ENCODE peak calls at places on chromosomes 5 and 9, in eight cellular contexts. H is OCI-LY7, A is cardiac muscle cell, J is ovary, D is hepatocyte, S is heart left ventricle, T is DND-41, R is colonic mucosa. P is an unnamed sample. For H3K9me3, the result is how much of the 10 kb centered on the place peaks cover.

GRCh38 chr5:107496466-107496865 is 174.3 kb downstream of the EFNA5 start:
- DNase-seq in H (no peak), A (no peak), J (no peak), D (no peak), S (no peak), T (no peak), R (no peak), P (no peak)

GRCh38 chr5:92371171-92371888 is 988.2 kb upstream of the ARRDC3 start:
- DNase-seq in H (no peak), A (no peak), J (no peak), D (no peak), S (no peak), T (no peak), R (no peak), P (no peak)

GRCh38 chr9:85001925-85002324 is 332.4 kb downstream of the NTRK2 start:
- DNase-seq in H (no peak), A (no peak), J (no peak), D (no peak), S (no peak), T (no peak), R (no peak), P (no peak)

GRCh38 chr9:26723486-26723885 is 169.1 kb downstream of the CAAP1 start:
- DNase-seq in H (no peak), A (peak), J (peak), D (peak), S (peak), T (peak), R (peak), P (no peak)

GRCh38 chr9:121889990-121890563 is 203.0 kb downstream of the TTLL11 start:
- DNase-seq in H (no peak), A (no peak), J (no peak), D (no peak), S (no peak), T (no peak), R (no peak), P (no peak)

GRCh38 chr5:14775857-14776256 is 95.7 kb downstream of the ANKH start:
- DNase-seq in H (no peak), A (peak), J (no peak), D (no peak), S (peak), T (no peak), R (peak), P (no peak)

GRCh38 chr5:54720346-54720745 is 202.8 kb downstream of the SNX18 start:
- DNase-seq in H (no peak), A (no peak), J (no peak), D (no peak), S (no peak), T (no peak), R (no peak), P (no peak)

GRCh38 chr9:93670208-93671029 is 94.0 kb downstream of the PHF2 start:
- DNase-seq in H (no peak), A (peak), J (peak), D (no peak), S (peak), T (peak), R (peak), P (no peak)

GRCh38 chr9:94875300-94876063 is 149.0 kb downstream of the AOPEP start:
- DNase-seq in H (peak), A (no peak), J (no peak), D (no peak), S (no peak), T (no peak), R (peak), P (no peak)

GRCh38 chr9:111948958-111949357 is 52.3 kb downstream of the UGCG start:
- DNase-seq in H (no peak), A (no peak), J (no peak), D (no peak), S (no peak), T (no peak), R (no peak), P (no peak)

GRCh38 chr5:153555420-153556114 is 65.1 kb downstream of the GRIA1 start:
- DNase-seq in H (no peak), A (no peak), J (no peak), D (no peak), S (no peak), T (no peak), R (no peak), P (no peak)

GRCh38 chr9:96116275-96117051 is 185.5 kb downstream of the HSD17B3 start:
- DNase-seq in H (no peak), A (peak), J (no peak), D (peak), S (no peak), T (no peak), R (peak), P (no peak)

GRCh38 chr9:116453785-116454184 is 233.3 kb upstream of the TRIM32 start:
- DNase-seq in H (no peak), A (no peak), J (no peak), D (peak), S (no peak), T (no peak), R (no peak), P (no peak)

GRCh38 chr5:66498791-66499207 is 97.4 kb upstream of the MAST4 start:
- DNase-seq in H (no peak), A (peak), J (no peak), D (peak), S (peak), T (no peak), R (no peak), P (no peak)

GRCh38 chr5:135456238-135457099 is 4.3 kb upstream of the TIFAB start:
- DNase-seq in H (no peak), A (peak), J (no peak), D (peak), S (no peak), T (no peak), R (no peak), P (no peak)

GRCh38 chr9:136700309-136700708 is 12.1 kb upstream of the DIPK1B start:
- DNase-seq in H (no peak), A (peak), J (no peak), D (no peak), S (no peak), T (no peak), R (no peak), P (no peak)

GRCh38 chr5:142152383-142152730 is 43.8 kb downstream of the NDFIP1 start:
- DNase-seq in H (no peak), A (peak), J (no peak), D (no peak), S (no peak), T (no peak), R (no peak), P (no peak)

GRCh38 chr5:52809884-52810283 is 22.2 kb downstream of the ITGA1 start:
- DNase-seq in H (no peak), A (no peak), J (no peak), D (no peak), S (no peak), T (no peak), R (no peak), P (no peak)

GRCh38 chr5:138933522-138934290 is 58.6 kb upstream of the LRRTM2 start:
- DNase-seq in H (no peak), A (no peak), J (no peak), D (no peak), S (no peak), T (no peak), R (no peak), P (no peak)

GRCh38 chr5:11072556-11072955 is 311.5 kb upstream of the DAP start:
- DNase-seq in H (no peak), A (no peak), J (no peak), D (no peak), S (no peak), T (no peak), R (no peak), P (no peak)

DNA sequence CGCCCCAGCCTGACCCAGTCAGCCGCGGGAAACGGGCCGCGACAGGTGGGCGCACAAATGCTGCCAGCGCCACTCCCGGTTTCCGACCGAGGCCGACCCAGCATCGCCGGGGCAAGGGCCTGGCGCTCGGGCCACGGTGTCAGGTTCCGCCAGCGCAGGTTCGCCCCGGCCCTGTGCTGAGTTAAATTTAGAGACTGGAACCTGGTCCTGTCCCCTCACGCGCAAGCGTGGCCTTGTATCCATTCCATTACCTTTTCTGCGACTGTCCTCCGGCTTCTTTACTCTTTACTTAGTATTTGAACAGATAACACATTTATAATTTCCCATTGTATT is 372 bp upstream of the TRIM7 start:
- DNase-seq in H (no peak), A (no peak), J (no peak), D (no peak), S (no peak), T (no peak), R (no peak), P (no peak)
- H3K27ac ChIP-seq in H (no peak), A (no peak), J (no peak), D (no peak), S (peak), T (no peak), R (no peak), P (no peak)

GRCh38 chr9:69674112-69674511 is 1.9 kb upstream of the APBA1 start:
- DNase-seq in H (no peak), A (no peak), J (no peak), D (no peak), S (no peak), T (no peak), R (no peak), P (no peak)
- TF ChIP-seq CTCF in H (no peak), A (no peak), J (no peak), D (peak), S (no peak), T (no peak), R (no peak), P (no peak)

GRCh38 chr9:40913096-40913719 is 215.3 kb downstream of the FOXD4L6 start:
- DNase-seq in H (no peak), A (no peak), J (no peak), D (no peak), S (no peak), T (no peak), R (no peak), P (no peak)

GRCh38 chr9:40907657-40908624 is 220.5 kb downstream of the FOXD4L6 start:
- DNase-seq in H (no peak), A (no peak), J (no peak), D (no peak), S (no peak), T (no peak), R (no peak), P (no peak)

GRCh38 chr9:40913928-40914673 is 214.4 kb downstream of the FOXD4L6 start:
- DNase-seq in H (no peak), A (no peak), J (no peak), D (no peak), S (no peak), T (no peak), R (no peak), P (no peak)

GRCh38 chr9:40911647-40912046 is 216.8 kb downstream of the FOXD4L6 start:
- DNase-seq in H (no peak), A (no peak), J (no peak), D (no peak), S (no peak), T (no peak), R (no peak), P (no peak)

GRCh38 chr9:40909821-40910220 is 218.7 kb downstream of the FOXD4L6 start:
- DNase-seq in H (no peak), A (no peak), J (no peak), D (no peak), S (no peak), T (no peak), R (no peak), P (no peak)
- H3K9me3 ChIP-seq in H (under half), A (under half), J (under half), D (under half), S (under half), T (under half), R (under half), P (half or more)

DNA sequence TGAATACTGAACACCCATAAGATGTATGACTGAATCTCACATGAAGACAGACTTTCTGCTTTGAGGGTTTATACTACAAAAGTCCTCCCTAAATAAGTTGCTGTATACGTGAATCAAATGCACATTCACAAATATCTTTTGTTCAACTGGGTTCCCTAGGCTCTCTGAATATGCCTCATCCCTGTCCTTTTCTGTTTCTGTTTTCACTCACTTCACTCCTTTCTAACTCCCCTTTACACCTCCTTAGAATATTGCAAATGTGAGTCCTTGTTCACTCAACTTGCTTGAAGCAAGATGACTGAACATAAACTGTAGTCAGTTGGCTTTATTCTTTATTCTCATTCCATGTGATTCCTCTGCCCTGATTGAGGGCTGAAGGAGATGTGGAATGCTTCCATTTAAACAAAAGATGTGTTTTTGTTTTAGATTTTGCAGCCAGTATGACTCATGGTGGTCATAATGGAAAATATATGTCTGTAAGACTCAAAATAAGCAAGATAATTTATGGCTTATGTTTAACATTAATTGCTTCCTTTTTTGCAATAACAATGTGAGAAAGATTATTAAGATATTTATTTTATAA is 225.5 kb upstream of the DAB2 start:
- DNase-seq in H (no peak), A (no peak), J (no peak), D (no peak), S (no peak), T (no peak), R (no peak), P (no peak)
- H3K27ac ChIP-seq in H (no peak), A (no peak), J (no peak), D (no peak), S (no peak), T (no peak), R (no peak), P (no peak)

GRCh38 chr5:93894471-93895354 is 153.3 kb upstream of the POU5F2 start:
- DNase-seq in H (no peak), A (peak), J (no peak), D (peak), S (no peak), T (no peak), R (no peak), P (no peak)
- TF ChIP-seq CTCF in H (peak), A (peak), J (no peak), D (peak), S (peak), T (peak), R (peak), P (no peak)

GRCh38 chr5:179080724-179081123 is 20.6 kb downstream of the ZNF354C start:
- DNase-seq in H (no peak), A (no peak), J (no peak), D (no peak), S (no peak), T (no peak), R (no peak), P (no peak)
- H3K9me3 ChIP-seq in H (under half), A (under half), J (under half), D (half or more), S (under half), T (under half), R (under half), P (half or more)

DNA sequence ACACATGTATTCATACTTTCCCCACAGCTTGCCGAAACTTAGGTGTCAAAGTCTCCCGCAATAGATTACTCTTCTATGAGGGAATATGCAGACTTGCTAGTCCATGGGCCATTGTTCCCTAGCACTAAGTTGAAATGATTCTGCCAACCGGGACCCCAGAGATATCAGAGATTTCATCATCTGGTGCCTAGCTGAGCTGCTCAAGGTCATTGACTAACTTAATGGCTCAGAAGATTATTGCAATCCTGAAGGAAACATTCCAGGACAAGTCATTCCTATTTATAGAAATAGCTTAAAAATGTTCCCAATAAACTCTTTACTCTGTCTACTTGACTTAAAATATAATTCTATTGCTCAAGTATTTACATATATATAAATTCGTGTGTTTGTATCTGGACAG is 202.7 kb downstream of the PIK3R1 start:
- DNase-seq in H (no peak), A (no peak), J (no peak), D (no peak), S (no peak), T (no peak), R (no peak), P (no peak)
- H3K27ac ChIP-seq in H (no peak), A (peak), J (no peak), D (peak), S (no peak), T (no peak), R (no peak), P (no peak)

DNA sequence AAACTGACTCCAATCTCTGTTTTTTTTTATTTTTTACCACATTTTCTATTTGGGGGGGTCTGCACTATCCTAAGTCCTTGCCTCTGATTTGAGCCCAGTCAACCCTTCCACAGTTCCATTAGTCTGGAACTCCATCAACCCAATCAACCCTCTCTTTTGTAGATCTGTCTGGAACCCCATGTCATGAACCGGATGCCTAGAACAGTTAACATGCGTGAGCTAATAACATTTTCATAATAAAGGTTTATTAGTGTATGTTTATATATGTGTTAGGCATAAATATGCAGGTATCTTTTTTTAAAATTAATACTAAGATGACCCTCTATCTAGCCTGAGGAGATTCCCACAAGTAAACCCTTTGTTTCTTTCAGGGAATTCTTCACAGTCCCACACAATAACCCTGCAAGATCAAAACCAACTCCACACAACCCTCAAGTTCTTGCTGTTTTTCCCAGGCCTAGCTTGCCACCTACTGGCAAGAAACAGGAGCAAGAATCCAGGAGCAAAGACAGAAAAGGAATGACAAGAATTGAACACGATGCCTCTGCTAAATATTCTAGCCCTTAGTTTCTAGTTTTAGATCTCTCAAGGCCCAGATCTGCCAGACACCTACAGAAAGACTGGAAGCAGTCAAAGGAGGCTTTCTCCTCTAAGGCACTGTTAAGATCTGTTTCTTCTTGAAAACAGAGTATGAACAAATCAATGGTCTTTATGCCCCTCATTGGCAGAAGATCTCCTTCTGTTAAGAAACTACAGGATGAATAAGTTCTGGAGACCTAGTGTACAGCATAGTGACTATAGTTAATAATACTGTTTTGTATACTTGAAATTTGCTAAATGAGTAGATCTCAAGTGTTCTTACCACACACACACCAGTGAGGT is 100.4 kb downstream of the TRIM36 start:
- DNase-seq in H (peak), A (peak), J (no peak), D (peak), S (peak), T (peak), R (peak), P (no peak)
- TF ChIP-seq CTCF in H (peak), A (peak), J (no peak), D (peak), S (peak), T (peak), R (peak), P (no peak)